ENCODE peak calls at places on chromosomes 13 and 19, in six cellular contexts. C is GM13977, A is progenitor cell of endocrine pancreas, O is AG04450, D is breast epithelium, K is stomach. U is an unnamed sample.

GRCh38 chr13:57633950-57634828 is 2.6 kb downstream of the PCDH17 start:
- DNase-seq in A (peak), C (no peak), O (no peak), D (no peak), K (no peak), U (no peak)

GRCh38 chr13:25902946-25903345 is 148.9 kb downstream of the SHISA2 start:
- DNase-seq in C (no peak), D (no peak), K (no peak), A (no peak), O (no peak), U (no peak)

GRCh38 chr13:98055623-98056022 is 87.3 kb upstream of the FARP1 start:
- DNase-seq in A (no peak), K (no peak), C (no peak), O (no peak), D (no peak), U (no peak)

GRCh38 chr13:97834255-97834654 is 119.2 kb upstream of the IPO5 start:
- DNase-seq in O (no peak), A (no peak), D (no peak), K (no peak), C (no peak), U (no peak)

GRCh38 chr13:90628471-90628870 is 719.0 kb upstream of the MIR17HG start:
- DNase-seq in A (no peak), C (no peak), K (no peak), D (no peak), O (no peak), U (no peak)

GRCh38 chr13:44626176-44626575 is 50.0 kb upstream of the TSC22D1 start:
- DNase-seq in C (no peak), K (no peak), D (no peak), A (no peak), O (no peak), U (no peak)

GRCh38 chr19:19778666-19779065 is 42.9 kb downstream of the ZNF506 start:
- DNase-seq in O (no peak), C (no peak), K (no peak), A (no peak), D (no peak), U (no peak)

GRCh38 chr19:41386442-41386841 is 10.1 kb downstream of the TMEM91 start:
- DNase-seq in A (no peak), K (no peak), D (no peak), O (no peak), C (no peak), U (no peak)

GRCh38 chr13:43567608-43568007 is 219.2 kb downstream of the ENOX1 start:
- DNase-seq in O (no peak), D (no peak), C (no peak), K (no peak), A (no peak), U (no peak)

GRCh38 chr13:112977091-112977490 is 8.1 kb downstream of the MCF2L start:
- DNase-seq in K (no peak), D (no peak), O (no peak), C (no peak), A (no peak), U (no peak)

GRCh38 chr19:5394907-5395505 is 54.4 kb upstream of the PTPRS start:
- DNase-seq in A (no peak), D (no peak), O (no peak), K (no peak), C (no peak), U (no peak)

GRCh38 chr13:26220575-26220974 is 1.5 kb downstream of the RNF6 start:
- DNase-seq in D (no peak), K (no peak), C (no peak), A (no peak), O (no peak), U (no peak)

GRCh38 chr19:19192910-19193423 is 909 bp downstream of the RFXANK start:
- DNase-seq in A (no peak), O (no peak), D (no peak), K (no peak), C (no peak), U (no peak)

GRCh38 chr13:108508263-108508662 is 121.1 kb upstream of the MYO16 start:
- DNase-seq in C (peak), K (no peak), O (no peak), A (no peak), D (no peak), U (no peak)

GRCh38 chr13:24459234-24459633 is 53.3 kb downstream of the PARP4 start:
- DNase-seq in O (peak), D (no peak), A (no peak), C (peak), K (no peak), U (peak)

GRCh38 chr19:17830567-17831418 is 9.5 kb upstream of the INSL3 start:
- DNase-seq in D (no peak), C (peak), O (no peak), K (peak), A (peak), U (peak)

GRCh38 chr13:20669162-20669561 is 34.3 kb upstream of the IL17D start:
- DNase-seq in A (no peak), K (no peak), D (no peak), O (no peak), C (no peak), U (no peak)

GRCh38 chr19:1474765-1475351 is 4.2 kb downstream of the C19orf25 start:
- DNase-seq in K (no peak), A (no peak), D (no peak), C (peak), O (no peak), U (no peak)

GRCh38 chr13:51291341-51291740 is 48.1 kb upstream of the SERPINE3 start:
- DNase-seq in O (no peak), C (no peak), K (no peak), D (no peak), A (no peak), U (no peak)

GRCh38 chr19:3366761-3367571 is 583 bp downstream of the NFIC start:
- DNase-seq in O (no peak), D (no peak), K (no peak), A (no peak), C (peak), U (peak)

GRCh38 chr19:38277969-38278680 is 13.8 kb downstream of the SPINT2 start:
- DNase-seq in D (no peak), A (no peak), C (no peak), K (peak), O (no peak), U (no peak)

GRCh38 chr19:45554481-45554880 is 30.1 kb downstream of the OPA3 start:
- DNase-seq in K (no peak), A (no peak), C (peak), D (no peak), O (no peak), U (peak)

GRCh38 chr19:45558399-45558878 is 26.2 kb downstream of the OPA3 start:
- DNase-seq in O (no peak), K (peak), D (no peak), A (no peak), C (peak), U (peak)

GRCh38 chr19:45556835-45557234 is 27.8 kb downstream of the OPA3 start:
- DNase-seq in A (no peak), D (no peak), C (no peak), O (no peak), K (no peak), U (peak)

GRCh38 chr19:45547965-45548609 is 36.5 kb downstream of the OPA3 start:
- DNase-seq in K (no peak), C (no peak), O (no peak), D (no peak), A (no peak), U (no peak)

GRCh38 chr19:45553464-45553863 is 31.1 kb downstream of the OPA3 start:
- DNase-seq in C (no peak), D (no peak), K (peak), A (peak), O (no peak), U (no peak)
- TF ChIP-seq CTCF in C (no peak), D (no peak), K (peak), A (peak), O (no peak), U (no peak)

GRCh38 chr13:80923907-80924306 is 583.0 kb upstream of the SPRY2 start:
- DNase-seq in A (no peak), D (no peak), O (no peak), K (no peak), C (peak), U (no peak)
- TF ChIP-seq CTCF in A (no peak), D (no peak), O (no peak), K (no peak), C (peak), U (no peak)

GRCh38 chr19:43563816-43564215 is 11.5 kb downstream of the XRCC1 start:
- DNase-seq in C (no peak), A (no peak), O (no peak), D (no peak), K (no peak), U (no peak)

GRCh38 chr19:43561144-43561970 is 14.0 kb downstream of the XRCC1 start:
- DNase-seq in C (no peak), A (no peak), O (no peak), D (no peak), K (no peak), U (no peak)

GRCh38 chr19:43562698-43563241 is 12.6 kb downstream of the XRCC1 start:
- DNase-seq in O (peak), C (peak), K (peak), A (no peak), D (no peak), U (no peak)

GRCh38 chr19:43562211-43562697 is 13.1 kb downstream of the XRCC1 start:
- DNase-seq in D (no peak), K (no peak), A (no peak), O (no peak), C (no peak), U (no peak)

GRCh38 chr19:43560687-43561086 is 14.6 kb downstream of the XRCC1 start:
- DNase-seq in C (no peak), A (no peak), K (no peak), O (no peak), D (no peak), U (no peak)
- TF ChIP-seq CTCF in C (no peak), A (no peak), K (no peak), O (no peak), D (no peak), U (no peak)

DNA sequence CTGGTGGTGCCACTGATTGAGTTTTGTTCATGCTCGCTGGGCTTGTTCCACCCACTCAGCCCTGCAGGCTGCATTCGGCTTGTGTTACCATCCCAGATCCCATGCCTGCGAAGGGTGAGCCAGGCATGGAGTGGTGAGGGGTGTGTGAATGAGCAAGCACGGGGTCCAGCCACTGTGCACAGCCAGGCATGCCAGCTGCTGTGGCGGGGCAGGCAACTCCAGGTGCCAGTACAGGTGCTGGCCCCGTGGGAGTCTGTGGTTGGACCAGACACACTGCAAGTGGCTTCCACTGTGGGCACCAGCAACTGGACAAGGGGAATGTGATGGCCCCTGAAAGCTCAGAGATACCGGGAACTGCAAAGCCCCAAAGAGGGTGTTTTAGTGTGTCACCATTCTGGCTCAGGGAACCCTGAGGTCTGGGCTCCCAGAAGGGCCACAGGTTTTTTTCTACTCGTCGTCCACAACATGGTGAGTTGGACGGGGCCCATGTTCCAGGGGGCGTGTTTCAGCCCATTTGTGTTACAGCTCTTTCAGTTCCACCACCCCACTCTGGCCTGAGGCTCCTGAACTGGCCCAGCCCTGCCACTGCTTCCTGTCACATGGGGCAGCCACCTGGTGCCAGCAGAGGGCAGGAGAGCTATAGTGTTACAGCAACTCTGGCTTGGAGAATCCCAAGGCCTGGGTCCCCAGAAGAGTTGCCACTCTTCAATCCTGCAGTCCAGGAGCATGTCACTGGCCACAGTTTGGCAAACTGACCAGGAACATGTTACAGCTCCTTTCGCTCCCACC is 217.0 kb upstream of the OBI1 start:
- DNase-seq in A (no peak), D (no peak), O (no peak), C (no peak), K (no peak), U (no peak)
- TF ChIP-seq CTCF in A (no peak), D (no peak), O (no peak), C (peak), K (no peak), U (no peak)

GRCh38 chr13:63050287-63050686 is 1634.6 kb upstream of the PCDH20 start:
- DNase-seq in K (no peak), D (no peak), C (no peak), A (no peak), O (no peak), U (no peak)

GRCh38 chr13:63044617-63045016 is 1629.0 kb upstream of the PCDH20 start:
- DNase-seq in D (no peak), O (no peak), A (no peak), C (no peak), K (no peak), U (no peak)

GRCh38 chr13:63048648-63049047 is 1633.0 kb upstream of the PCDH20 start:
- DNase-seq in A (no peak), O (no peak), D (no peak), C (no peak), K (no peak), U (no peak)
- TF ChIP-seq CTCF in A (peak), O (peak), D (no peak), C (no peak), K (no peak), U (no peak)

DNA sequence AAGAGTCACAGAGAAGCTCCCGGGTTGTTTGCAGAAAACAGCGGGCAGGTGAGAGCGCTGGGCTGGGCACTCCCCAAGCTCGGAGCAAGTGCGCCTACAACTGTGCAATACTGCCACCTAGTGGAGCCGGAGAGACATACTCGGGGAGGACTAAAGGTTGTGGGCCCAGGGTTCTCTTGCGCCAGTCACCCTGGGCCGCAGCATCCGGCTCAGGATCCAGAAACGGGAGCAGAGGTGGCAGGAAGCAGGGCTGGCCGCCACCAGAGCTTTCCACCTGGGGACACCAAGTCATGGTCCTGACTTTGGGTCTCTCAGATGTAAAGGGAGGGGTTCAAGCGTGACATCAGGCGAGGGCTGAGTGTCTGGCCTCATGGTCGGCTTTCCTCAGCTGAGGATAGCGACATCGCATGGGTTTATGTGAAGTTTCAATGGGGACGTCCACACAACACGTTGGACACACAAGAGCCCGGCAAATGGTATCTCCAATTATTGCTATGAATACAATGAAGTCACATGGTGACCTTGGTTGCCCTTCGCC is 11.2 kb upstream of the KLK4 start:
- DNase-seq in O (peak), D (peak), A (peak), K (peak), C (peak), U (peak)
- TF ChIP-seq CTCF in O (peak), D (peak), A (peak), K (peak), C (peak), U (peak)

GRCh38 chr13:102141625-102142472 is 260.0 kb downstream of the FGF14 start:
- DNase-seq in O (no peak), D (no peak), K (no peak), A (no peak), C (peak), U (peak)
- TF ChIP-seq CTCF in O (peak), D (peak), K (peak), A (peak), C (peak), U (peak)

U was measured in GM20000.